ENCODE peak calls at places on chromosomes 5 and 9, in nine cellular contexts. I, M, Z, C, F, L, J, A and O are unnamed samples.

GRCh38 chr5:60668715-60669304 is 31.2 kb downstream of the DEPDC1B start:
- DNase-seq in Z (no peak), A (peak), J (no peak), I (peak), M (no peak), F (peak), C (peak), L (no peak), O (no peak)

GRCh38 chr5:111197523-111197922 is 26.7 kb upstream of the CAMK4 start:
- DNase-seq in M (no peak), I (peak), A (no peak), F (no peak), C (peak), L (no peak), J (no peak), Z (no peak), O (peak)

GRCh38 chr9:135665795-135666189 is 2.7 kb downstream of the LCN9 start:
- DNase-seq in L (no peak), C (peak), J (no peak), I (no peak), Z (no peak), A (no peak), M (no peak), F (no peak), O (no peak)

GRCh38 chr5:114305402-114306207 is 56.3 kb upstream of the KCNN2 start:
- DNase-seq in Z (no peak), M (no peak), L (no peak), F (no peak), J (no peak), A (peak), I (peak), C (peak), O (no peak)

GRCh38 chr9:136995772-136996308 is 528 bp downstream of the CLIC3 start:
- DNase-seq in L (peak), A (peak), J (no peak), C (no peak), F (no peak), Z (no peak), I (no peak), M (no peak), O (no peak)

GRCh38 chr5:134547579-134547978 is 22.1 kb downstream of the JADE2 start:
- DNase-seq in F (no peak), A (peak), J (peak), L (peak), I (peak), Z (no peak), M (no peak), C (no peak), O (peak)

GRCh38 chr5:38695021-38695961 is 138.8 kb upstream of the LIFR start:
- DNase-seq in F (no peak), A (no peak), L (no peak), I (no peak), Z (no peak), C (peak), M (no peak), J (peak), O (no peak)

GRCh38 chr5:7897014-7897600 is 28.2 kb downstream of the MTRR start:
- DNase-seq in J (no peak), Z (no peak), C (peak), A (peak), M (no peak), L (no peak), I (peak), F (peak), O (no peak)

GRCh38 chr9:131262327-131263032 is 13.8 kb downstream of the FAM78A start:
- DNase-seq in L (no peak), C (no peak), I (no peak), A (peak), M (peak), Z (no peak), J (no peak), F (no peak), O (no peak)

GRCh38 chr5:33894566-33894965 is 2.8 kb upstream of the ADAMTS12 start:
- DNase-seq in L (no peak), A (peak), M (no peak), I (peak), C (no peak), F (no peak), J (no peak), Z (no peak), O (no peak)

GRCh38 chr9:88041447-88041846 is 67.1 kb upstream of the CDK20 start:
- DNase-seq in M (no peak), A (peak), I (peak), Z (no peak), L (no peak), F (no peak), C (peak), J (no peak), O (no peak)

GRCh38 chr9:69433968-69434367 is 109.0 kb downstream of the ENTREP1 start:
- DNase-seq in I (no peak), J (no peak), C (no peak), Z (no peak), F (no peak), L (no peak), M (no peak), A (no peak), O (no peak)

GRCh38 chr9:80553986-80554715 is 982.4 kb downstream of the TLE4 start:
- DNase-seq in F (no peak), C (no peak), A (no peak), M (no peak), I (no peak), Z (no peak), L (no peak), J (no peak), O (no peak)

GRCh38 chr5:122656577-122656976 is 118.3 kb upstream of the SNX2 start:
- DNase-seq in A (no peak), Z (no peak), F (no peak), L (no peak), I (no peak), M (no peak), J (no peak), C (no peak), O (no peak)

GRCh38 chr9:134175291-134175807 is 11.0 kb upstream of the RNU6ATAC start:
- DNase-seq in C (peak), A (no peak), J (no peak), F (peak), M (peak), L (no peak), I (no peak), Z (peak), O (no peak)

GRCh38 chr5:115096034-115096769 is 73.5 kb downstream of the TRIM36 start:
- DNase-seq in A (no peak), M (no peak), F (no peak), L (no peak), J (no peak), I (no peak), Z (no peak), C (peak), O (no peak)

GRCh38 chr5:169786219-169786618 is 149.1 kb downstream of the DOCK2 start:
- DNase-seq in C (no peak), M (no peak), F (no peak), A (no peak), I (peak), L (no peak), J (no peak), Z (no peak), O (no peak)

GRCh38 chr5:42912184-42912766 is 100.6 kb upstream of the SELENOP start:
- DNase-seq in L (no peak), A (peak), F (peak), J (peak), Z (no peak), M (no peak), I (peak), C (peak), O (no peak)

GRCh38 chr9:133067813-133068212 is 6.0 kb downstream of the CEL start:
- DNase-seq in I (no peak), M (no peak), L (no peak), Z (no peak), F (no peak), A (no peak), C (no peak), J (no peak), O (peak)

GRCh38 chr5:53431665-53432064 is 48.8 kb upstream of the FST start:
- DNase-seq in M (no peak), J (no peak), C (no peak), Z (no peak), I (peak), L (no peak), F (no peak), A (peak), O (no peak)

GRCh38 chr5:53438079-53438478 is 42.4 kb upstream of the FST start:
- DNase-seq in I (no peak), L (no peak), Z (no peak), C (no peak), F (no peak), A (no peak), M (no peak), J (no peak), O (no peak)

GRCh38 chr5:53436480-53437191 is 43.8 kb upstream of the FST start:
- DNase-seq in J (no peak), A (no peak), M (no peak), F (no peak), L (no peak), I (no peak), Z (no peak), C (no peak), O (no peak)

GRCh38 chr5:53433036-53433435 is 47.4 kb upstream of the FST start:
- DNase-seq in L (no peak), I (no peak), Z (no peak), F (no peak), C (peak), J (no peak), A (no peak), M (no peak), O (peak)

DNA sequence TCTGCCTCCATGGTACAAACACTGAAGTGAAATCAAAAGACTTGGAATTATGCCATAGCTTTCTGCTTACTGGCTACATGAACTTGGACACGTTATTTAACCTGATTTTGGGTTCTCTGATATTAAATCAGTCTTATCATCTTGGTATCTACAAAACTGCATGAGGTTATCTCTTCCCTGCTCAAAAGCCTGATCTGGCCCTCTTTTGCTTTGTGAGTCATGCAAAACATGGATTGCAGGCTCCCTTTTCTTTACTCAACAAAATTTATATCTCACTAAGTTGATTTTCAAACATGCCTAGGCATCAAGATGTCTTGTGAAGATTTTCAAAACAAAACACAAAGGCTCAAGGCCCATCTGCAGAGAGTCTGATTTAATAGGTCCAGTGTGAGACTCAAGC is 45.9 kb upstream of the FST start:
- DNase-seq in Z (no peak), C (peak), M (no peak), A (peak), J (no peak), F (no peak), L (no peak), I (no peak), O (no peak)
- H3K4me3 ChIP-seq in Z (no peak), C (no peak), M (no peak), A (no peak), J (no peak), F (no peak), L (no peak), I (no peak), O (no peak)

GRCh38 chr9:91825866-91826265 is 124.2 kb downstream of the ROR2 start:
- DNase-seq in F (no peak), A (no peak), L (no peak), C (no peak), M (no peak), J (no peak), Z (no peak), I (no peak), O (no peak)

GRCh38 chr9:91824591-91825339 is 125.3 kb downstream of the ROR2 start:
- DNase-seq in J (no peak), Z (peak), I (peak), A (no peak), L (no peak), F (no peak), C (no peak), M (peak), O (peak)

GRCh38 chr9:91820949-91821880 is 128.8 kb downstream of the ROR2 start:
- DNase-seq in L (no peak), A (peak), M (no peak), C (no peak), Z (no peak), F (no peak), I (no peak), J (no peak), O (no peak)

GRCh38 chr9:91825422-91825821 is 124.6 kb downstream of the ROR2 start:
- DNase-seq in A (peak), Z (no peak), M (no peak), I (peak), F (no peak), L (no peak), J (no peak), C (no peak), O (no peak)

DNA sequence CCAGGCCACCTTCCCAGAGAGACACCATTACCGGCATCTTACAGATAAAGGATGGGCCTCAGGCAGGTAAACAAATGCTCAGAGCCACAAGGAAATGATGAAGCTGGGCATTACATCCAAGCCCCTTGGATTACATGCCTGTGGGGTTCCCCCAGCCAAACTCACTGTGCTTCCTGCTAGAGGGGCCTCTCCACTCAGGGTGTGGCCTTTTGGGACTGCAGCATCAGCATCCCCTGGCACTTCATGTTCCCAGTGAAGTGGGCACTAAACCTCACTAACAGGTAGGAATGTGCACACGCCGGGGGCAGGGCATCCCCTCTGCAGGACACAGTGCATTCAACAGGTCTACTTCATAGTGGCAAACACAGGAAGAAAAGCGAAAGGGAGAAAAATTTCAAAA is 125.9 kb downstream of the ROR2 start:
- DNase-seq in M (no peak), Z (no peak), A (no peak), L (no peak), F (no peak), C (no peak), J (no peak), I (no peak), O (no peak)
- H3K4me3 ChIP-seq in M (peak), Z (no peak), A (no peak), L (no peak), F (no peak), C (no peak), J (no peak), I (no peak), O (no peak)

DNA sequence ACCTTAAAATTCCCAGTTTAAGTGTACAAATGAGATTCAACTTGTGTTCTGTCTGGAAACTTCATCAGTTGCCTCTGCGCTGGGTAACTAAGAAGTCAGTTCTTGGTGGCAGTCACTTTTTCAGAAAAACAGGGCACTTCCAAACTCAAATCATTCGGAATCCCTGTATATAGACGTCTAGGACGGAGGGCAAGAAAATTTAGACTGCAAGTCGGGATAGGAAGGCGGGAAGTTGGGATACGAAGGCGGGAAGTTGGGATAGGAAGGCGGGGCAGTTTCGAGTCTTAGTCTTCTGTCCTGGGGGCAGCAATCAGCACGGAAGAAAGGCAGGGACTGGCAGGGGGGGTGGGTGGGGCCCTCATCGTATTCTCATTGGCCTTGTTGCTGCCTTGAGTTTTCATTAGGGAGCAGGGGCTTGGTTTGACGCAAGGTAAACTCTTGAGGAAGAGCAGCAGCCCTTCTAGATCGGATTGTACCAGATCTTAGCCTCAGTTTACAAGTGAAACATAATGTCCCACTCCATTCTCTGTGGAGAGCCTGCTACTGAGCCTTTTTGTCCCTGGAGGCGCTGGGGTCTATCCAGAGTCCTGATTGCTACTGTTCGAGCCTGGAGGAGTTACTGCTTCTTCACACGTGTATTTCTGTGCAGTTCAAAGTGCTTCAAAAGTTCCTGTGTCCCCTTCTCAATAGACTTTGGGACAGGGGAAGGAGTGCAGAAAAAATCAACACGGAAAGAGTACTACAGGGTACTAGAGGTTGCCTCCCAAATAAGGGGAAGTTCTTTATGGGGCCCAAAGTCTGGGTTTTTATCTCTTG is 2.7 kb upstream of the PURA start:
- DNase-seq in J (no peak), Z (no peak), F (no peak), I (no peak), A (no peak), C (peak), L (no peak), M (no peak), O (no peak)
- H3K4me3 ChIP-seq in J (no peak), Z (no peak), F (no peak), I (no peak), A (no peak), C (no peak), L (no peak), M (no peak), O (no peak)

DNA sequence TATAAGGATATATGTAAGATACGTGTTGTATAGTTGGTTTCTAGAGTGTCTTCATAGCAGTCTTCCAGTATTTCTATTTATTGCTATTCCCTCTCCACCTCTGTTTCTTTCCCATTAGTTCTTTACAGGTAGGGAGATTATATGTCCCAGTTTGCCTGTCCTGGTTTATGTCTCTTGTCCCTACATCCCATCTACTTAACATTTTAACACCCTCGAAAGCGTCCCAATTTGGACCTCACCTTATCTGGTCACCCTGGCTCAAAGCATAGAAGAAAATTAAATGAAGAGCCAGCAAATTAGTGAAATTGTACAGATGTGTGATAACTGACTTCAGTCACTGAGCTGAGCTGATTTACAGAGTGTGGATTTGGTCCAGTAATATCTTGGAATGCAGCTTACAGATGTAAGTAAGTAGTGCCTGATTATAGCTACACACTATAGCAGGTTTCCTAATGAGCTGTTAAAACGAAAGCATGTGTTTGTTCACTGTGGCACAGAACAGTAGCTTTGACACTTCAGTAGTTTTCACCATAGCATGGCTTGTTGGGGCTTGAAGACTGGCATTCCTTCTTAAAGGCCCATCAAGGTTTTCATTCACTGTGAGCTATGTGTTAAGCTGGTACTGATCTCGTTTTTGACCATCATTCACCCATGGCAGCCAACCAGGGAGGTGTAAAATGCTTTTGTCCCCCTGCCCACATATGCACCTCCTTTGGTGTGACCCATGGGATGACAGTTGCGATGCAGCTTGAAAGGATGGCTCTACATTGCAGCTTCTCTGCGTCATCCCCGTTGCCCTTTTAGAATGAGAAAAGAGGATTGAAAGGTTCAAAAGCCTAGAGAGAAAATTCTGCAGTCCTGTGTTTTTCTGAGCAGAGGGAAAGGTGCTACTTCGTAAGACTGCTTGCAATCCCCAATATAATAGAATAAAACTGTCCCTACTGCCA is 192.1 kb upstream of the DMRT1 start:
- DNase-seq in M (no peak), L (no peak), Z (no peak), J (no peak), I (no peak), A (no peak), F (no peak), C (peak), O (no peak)
- H3K4me3 ChIP-seq in M (no peak), L (no peak), Z (no peak), J (no peak), I (no peak), A (no peak), F (no peak), C (no peak), O (no peak)

DNA sequence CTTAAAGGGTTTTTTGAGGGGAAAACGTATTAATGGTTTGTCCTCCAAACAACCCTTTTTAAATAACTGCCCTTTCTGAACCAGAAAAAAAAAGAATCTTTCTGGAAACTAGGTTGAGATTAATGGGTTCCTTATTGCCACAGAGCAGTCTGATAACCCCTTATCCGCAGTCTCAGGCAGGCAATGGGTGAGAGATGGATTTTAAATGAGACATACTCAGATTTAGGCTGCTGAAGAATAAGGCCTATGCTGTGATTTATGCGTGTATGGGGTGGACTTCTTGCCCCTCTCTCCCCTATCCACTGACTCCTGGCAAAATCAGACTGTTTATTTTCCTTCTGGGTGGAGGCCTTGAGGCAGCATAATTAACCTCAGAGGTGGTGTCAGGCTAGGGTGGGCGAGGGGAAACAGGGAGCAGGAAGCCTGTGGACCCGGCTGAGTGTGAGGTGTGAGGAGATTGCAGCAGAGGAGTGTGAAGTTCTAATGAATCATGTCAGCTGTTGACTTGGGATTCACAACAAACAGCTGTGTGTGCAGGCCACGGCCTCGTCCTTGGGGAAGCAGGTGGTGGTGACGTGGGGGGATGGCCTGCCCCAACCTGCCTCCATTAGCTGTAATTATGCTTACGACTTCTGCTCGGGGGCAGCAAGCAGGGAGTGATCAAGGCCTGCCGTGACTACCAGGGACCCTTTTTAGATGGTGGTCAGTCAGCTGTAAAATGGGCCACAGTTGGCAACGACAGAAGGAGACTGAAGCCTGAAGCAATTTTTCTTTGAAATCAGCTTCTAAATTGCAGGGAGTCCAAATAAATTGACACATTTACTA is 196.4 kb downstream of the SEMA6A start:
- DNase-seq in C (peak), A (no peak), L (no peak), Z (no peak), F (no peak), J (no peak), M (no peak), I (no peak), O (no peak)
- H3K4me3 ChIP-seq in C (no peak), A (no peak), L (no peak), Z (no peak), F (no peak), J (no peak), M (no peak), I (no peak), O (no peak)